ENCODE peak calls at places on chromosomes 6 and 20, in six cellular contexts. P is heart left ventricle, T is K562, K is esophagus muscularis mucosa, Y is breast epithelium, H is Peyer's patch. Q is an unnamed sample.

GRCh38 chr6:38453302-38453701 is 186.4 kb downstream of the BTBD9 start:
- DNase-seq in Y (no peak), H (no peak), T (no peak), K (no peak), P (no peak), Q (no peak)

GRCh38 chr20:49228676-49229075 is 9.5 kb downstream of the DDX27 start:
- DNase-seq in T (no peak), H (no peak), K (no peak), P (no peak), Y (no peak), Q (no peak)

GRCh38 chr6:16707101-16707783 is 54.0 kb downstream of the ATXN1 start:
- DNase-seq in K (no peak), H (no peak), Y (no peak), T (no peak), P (no peak), Q (no peak)

GRCh38 chr6:147438758-147439528 is 69.5 kb upstream of the SAMD5 start:
- DNase-seq in H (no peak), K (no peak), Y (no peak), P (no peak), T (no peak), Q (no peak)

GRCh38 chr6:135128268-135128914 is 52.7 kb upstream of the MYB start:
- DNase-seq in P (no peak), T (no peak), H (no peak), Y (no peak), K (no peak), Q (no peak)

GRCh38 chr6:104537185-104537584 is 322.5 kb downstream of the HACE1 start:
- DNase-seq in Y (no peak), K (no peak), P (no peak), T (no peak), H (no peak), Q (no peak)

GRCh38 chr6:35415065-35415880 is 36.9 kb upstream of the FANCE start:
- DNase-seq in T (peak), K (no peak), Y (peak), P (no peak), H (peak), Q (peak)

GRCh38 chr6:33958208-33958862 is 154.5 kb upstream of the MLN start:
- DNase-seq in P (peak), K (no peak), T (peak), Y (no peak), H (no peak), Q (peak)

GRCh38 chr20:17875106-17875980 is 93.3 kb downstream of the SNX5 start:
- DNase-seq in K (no peak), P (no peak), T (no peak), Y (peak), H (peak), Q (no peak)

GRCh38 chr6:110518281-110518623 is 41.8 kb upstream of the SLC22A16 start:
- DNase-seq in P (no peak), K (no peak), H (no peak), T (peak), Y (no peak), Q (no peak)

GRCh38 chr6:135922170-135922569 is 70.7 kb downstream of the PDE7B start:
- DNase-seq in H (no peak), K (no peak), Y (no peak), P (no peak), T (no peak), Q (no peak)

GRCh38 chr6:113619077-113619476 is 238.1 kb upstream of the MARCKS start:
- DNase-seq in H (no peak), K (no peak), T (no peak), P (no peak), Y (no peak), Q (no peak)

GRCh38 chr6:53541900-53542299 is 3.0 kb downstream of the GCLC start:
- DNase-seq in H (no peak), T (no peak), K (no peak), Y (no peak), P (no peak), Q (no peak)

GRCh38 chr6:45500924-45501816 is 123.4 kb upstream of the SUPT3H start:
- DNase-seq in H (no peak), Y (no peak), T (peak), P (no peak), K (no peak), Q (peak)

GRCh38 chr6:71190809-71191208 is 97.8 kb upstream of the OGFRL1 start:
- DNase-seq in T (no peak), Y (no peak), P (no peak), K (no peak), H (no peak), Q (peak)

GRCh38 chr20:45061244-45061643 is 39.7 kb downstream of the KCNS1 start:
- DNase-seq in Y (no peak), P (no peak), T (no peak), H (no peak), K (no peak), Q (no peak)

GRCh38 chr6:158770948-158771347 is 48.2 kb downstream of the EZR start:
- DNase-seq in P (no peak), K (no peak), T (no peak), Y (no peak), H (no peak), Q (no peak)

GRCh38 chr20:15579703-15580102 is 993.5 kb downstream of the KIF16B start:
- DNase-seq in P (no peak), H (no peak), K (no peak), Y (no peak), T (no peak), Q (no peak)

GRCh38 chr6:87070750-87071149 is 24.2 kb downstream of the CGA start:
- DNase-seq in Y (no peak), T (no peak), K (no peak), H (no peak), P (no peak), Q (peak)

GRCh38 chr20:8981482-8981881 is 87.4 kb upstream of the PLCB4 start:
- DNase-seq in P (no peak), H (no peak), T (no peak), K (peak), Y (no peak), Q (no peak)

GRCh38 chr20:53866787-53867740 is 203.3 kb downstream of the BCAS1 start:
- DNase-seq in K (no peak), P (no peak), T (no peak), H (no peak), Y (no peak), Q (no peak)

GRCh38 chr20:53867741-53868351 is 202.5 kb downstream of the BCAS1 start:
- DNase-seq in Y (no peak), T (no peak), K (no peak), H (no peak), P (no peak), Q (no peak)

GRCh38 chr20:53870426-53871199 is 199.8 kb downstream of the BCAS1 start:
- DNase-seq in H (no peak), P (no peak), Y (no peak), K (no peak), T (no peak), Q (no peak)

GRCh38 chr20:53869466-53870258 is 200.7 kb downstream of the BCAS1 start:
- DNase-seq in Y (peak), K (no peak), H (no peak), P (no peak), T (peak), Q (peak)

GRCh38 chr20:53865905-53866786 is 204.2 kb downstream of the BCAS1 start:
- DNase-seq in T (no peak), H (no peak), P (no peak), Y (peak), K (no peak), Q (no peak)
- TF ChIP-seq POLR2A in T (no peak), H (no peak), P (no peak), Y (peak), K (no peak), Q (no peak)

GRCh38 chr20:24948939-24949679 is at the start of gene CST7:
- DNase-seq in H (peak), Y (no peak), K (no peak), P (peak), T (no peak), Q (no peak)
- TF ChIP-seq POLR2A in H (peak), Y (no peak), K (no peak), P (no peak), T (no peak), Q (no peak)

GRCh38 chr6:31836676-31837611 is 9.4 kb downstream of the HSPA1B start:
- DNase-seq in P (no peak), T (peak), H (no peak), Y (no peak), K (no peak), Q (peak)

GRCh38 chr6:31836036-31836675 is 8.6 kb downstream of the HSPA1B start:
- DNase-seq in P (no peak), T (peak), H (no peak), K (no peak), Y (no peak), Q (no peak)

GRCh38 chr6:31834367-31834703 is 6.8 kb downstream of the HSPA1B start:
- DNase-seq in K (peak), P (peak), Y (peak), H (peak), T (peak), Q (peak)

GRCh38 chr6:31837612-31838553 is 10.3 kb downstream of the HSPA1B start:
- DNase-seq in Y (no peak), T (no peak), H (no peak), K (no peak), P (no peak), Q (no peak)

DNA sequence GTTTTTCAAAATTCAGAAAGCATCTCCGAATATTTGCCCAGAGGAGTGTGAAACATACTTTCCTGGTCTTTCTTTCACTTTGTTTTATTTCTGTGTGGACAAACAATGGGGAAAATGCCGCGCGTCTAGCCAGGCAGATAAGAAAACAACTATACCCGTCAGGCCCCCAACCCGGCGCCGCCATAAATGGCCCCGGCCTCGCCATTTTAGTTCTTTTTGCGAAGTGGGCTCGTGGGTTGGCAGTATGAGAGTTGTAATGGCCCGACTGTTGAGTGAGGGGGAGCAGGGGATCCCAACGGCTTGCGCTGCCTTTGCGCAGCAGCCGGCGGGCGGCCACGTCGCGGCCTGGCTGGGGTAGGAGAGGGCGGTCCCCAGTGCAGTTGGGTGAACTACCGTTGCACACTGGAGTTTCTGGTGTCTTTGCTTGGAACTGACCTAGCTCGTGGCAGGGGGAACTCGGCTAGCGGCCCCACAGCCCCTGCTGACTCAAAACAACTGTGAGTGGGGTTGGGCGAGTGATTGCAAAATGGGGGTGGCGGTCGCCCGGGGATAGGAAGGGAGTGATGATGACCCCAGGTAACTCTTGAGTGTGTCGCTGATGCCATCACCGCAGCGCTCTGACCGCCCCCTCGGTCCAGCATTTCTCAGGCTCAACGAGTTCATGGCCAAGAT is 7.3 kb downstream of the HSPA1B start:
- DNase-seq in T (peak), Y (peak), H (peak), K (peak), P (peak), Q (peak)
- TF ChIP-seq POLR2A in T (peak), Y (peak), H (peak), K (peak), P (no peak), Q (peak)

GRCh38 chr6:6686748-6687601 is 98.5 kb downstream of the LY86 start:
- DNase-seq in P (peak), K (no peak), H (peak), Y (peak), T (peak), Q (peak)
- TF ChIP-seq POLR2A in P (peak), K (no peak), H (peak), Y (no peak), T (peak), Q (peak)

GRCh38 chr6:30724906-30725667 is 4.9 kb downstream of the TUBB start:
- DNase-seq in T (no peak), P (no peak), Y (no peak), K (no peak), H (no peak), Q (no peak)
- TF ChIP-seq POLR2A in T (no peak), P (no peak), Y (no peak), K (no peak), H (no peak), Q (peak)

GRCh38 chr20:34709836-34710567 is 5.9 kb downstream of the TP53INP2 start:
- DNase-seq in Y (peak), T (peak), K (no peak), P (peak), H (peak), Q (peak)
- TF ChIP-seq POLR2A in Y (no peak), T (no peak), K (no peak), P (no peak), H (no peak), Q (no peak)

GRCh38 chr20:36839150-36839549 is 36.8 kb upstream of the TLDC2 start:
- DNase-seq in T (no peak), P (no peak), K (no peak), Y (no peak), H (no peak), Q (no peak)

GRCh38 chr20:36835025-36835424 is 40.9 kb upstream of the TLDC2 start:
- DNase-seq in H (no peak), P (peak), Y (no peak), T (no peak), K (no peak), Q (no peak)

GRCh38 chr20:36833275-36834020 is 42.5 kb upstream of the TLDC2 start:
- DNase-seq in P (peak), K (no peak), Y (no peak), H (no peak), T (no peak), Q (no peak)

GRCh38 chr20:36835453-36836198 is 40.3 kb upstream of the TLDC2 start:
- DNase-seq in K (peak), P (peak), T (peak), Y (peak), H (peak), Q (peak)

DNA sequence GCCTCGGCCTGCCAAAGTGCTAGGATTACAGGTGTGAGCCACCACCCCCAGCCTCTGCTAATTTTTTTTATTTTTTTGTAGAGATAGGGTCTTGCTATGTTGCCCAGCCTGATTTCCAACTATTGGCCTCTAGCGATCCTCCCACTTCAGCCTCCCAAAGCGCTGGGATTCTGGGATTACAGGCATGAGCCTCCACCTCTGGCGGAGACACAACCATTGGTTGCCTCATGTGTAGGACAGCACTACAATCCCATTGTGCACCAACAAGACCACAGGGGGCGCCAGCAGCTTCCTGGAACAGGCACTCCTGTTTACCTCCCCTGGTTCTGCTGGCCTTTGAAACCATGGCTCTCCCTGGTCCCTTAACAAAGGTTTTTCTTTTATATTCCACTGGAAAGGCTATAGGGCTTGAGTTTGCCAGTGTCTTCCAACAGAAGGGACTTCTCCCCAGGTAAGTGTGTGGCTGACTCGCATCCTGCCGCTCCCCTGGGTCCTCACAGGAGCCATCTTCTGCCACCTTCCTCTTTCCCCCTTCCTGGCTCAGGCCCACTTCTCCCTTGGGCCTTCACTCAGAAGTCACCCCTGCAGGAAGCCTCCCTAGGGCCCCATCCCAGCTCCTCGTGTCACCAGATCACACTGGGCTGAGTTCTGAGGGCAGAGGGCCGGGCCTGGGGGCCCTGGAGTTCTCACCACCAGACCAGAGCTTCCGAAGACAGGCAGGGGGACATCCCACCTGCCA is 39.2 kb upstream of the TLDC2 start:
- DNase-seq in Y (no peak), K (no peak), H (peak), T (peak), P (peak), Q (peak)
- TF ChIP-seq POLR2A in Y (no peak), K (no peak), H (no peak), T (no peak), P (no peak), Q (no peak)

GRCh38 chr20:58992911-58993310 is 11.9 kb downstream of the NELFCD start:
- DNase-seq in K (no peak), P (no peak), T (no peak), H (no peak), Y (no peak), Q (no peak)
- TF ChIP-seq POLR2A in K (no peak), P (no peak), T (no peak), H (no peak), Y (no peak), Q (no peak)